ENCODE peak calls at places on chromosome 20, in nine cellular contexts. One of them, this sample, is unnamed.

GRCh38 chr20:25062841-25063240 is 4.9 kb upstream of the ACSS1 start:
- DNase-seq in HEK293T: no peak
- DNase-seq in activated T-cell treated with anti-CD3 and anti-CD28 coated beads, Interleukin-2, amount 50 U/mL, for 24 hours: no peak
- DNase-seq in GM03348: no peak
- DNase-seq in Panc1: no peak
- DNase-seq in stimulated activated CD4-positive, alpha-beta T cell treated with anti-CD3 and anti-CD28 coated beads, Interleukin-15, amount 100 ng/mL, for 24 hours: no peak
- DNase-seq in amniotic stem cell: no peak
- DNase-seq in prostate gland: no peak
- DNase-seq in DMS 273 treated with DMSO at 0.1 percent for 48 hours: no peak
- DNase-seq in this sample: no peak

GRCh38 chr20:5168582-5169396 is 42.0 kb downstream of the CDS2 start:
- DNase-seq in HEK293T: no peak
- DNase-seq in activated T-cell treated with anti-CD3 and anti-CD28 coated beads, Interleukin-2, amount 50 U/mL, for 24 hours: no peak
- DNase-seq in GM03348: peak; percentile 77
- DNase-seq in Panc1: no peak
- DNase-seq in stimulated activated CD4-positive, alpha-beta T cell treated with anti-CD3 and anti-CD28 coated beads, Interleukin-15, amount 100 ng/mL, for 24 hours: no peak
- DNase-seq in amniotic stem cell: no peak
- DNase-seq in prostate gland: no peak
- DNase-seq in DMS 273 treated with DMSO at 0.1 percent for 48 hours: peak; percentile 2
- DNase-seq in this sample: peak; percentile 43

GRCh38 chr20:48632017-48632824 is 195.6 kb downstream of the PREX1 start:
- DNase-seq in HEK293T: no peak
- DNase-seq in activated T-cell treated with anti-CD3 and anti-CD28 coated beads, Interleukin-2, amount 50 U/mL, for 24 hours: no peak
- DNase-seq in GM03348: no peak
- DNase-seq in Panc1: no peak
- DNase-seq in stimulated activated CD4-positive, alpha-beta T cell treated with anti-CD3 and anti-CD28 coated beads, Interleukin-15, amount 100 ng/mL, for 24 hours: no peak
- DNase-seq in amniotic stem cell: no peak
- DNase-seq in prostate gland: no peak
- DNase-seq in DMS 273 treated with DMSO at 0.1 percent for 48 hours: no peak
- DNase-seq in this sample: no peak

GRCh38 chr20:57180954-57181353 is 85.5 kb downstream of the BMP7 start:
- DNase-seq in HEK293T: no peak
- DNase-seq in activated T-cell treated with anti-CD3 and anti-CD28 coated beads, Interleukin-2, amount 50 U/mL, for 24 hours: no peak
- DNase-seq in GM03348: no peak
- DNase-seq in Panc1: no peak
- DNase-seq in stimulated activated CD4-positive, alpha-beta T cell treated with anti-CD3 and anti-CD28 coated beads, Interleukin-15, amount 100 ng/mL, for 24 hours: no peak
- DNase-seq in amniotic stem cell: no peak
- DNase-seq in prostate gland: no peak
- DNase-seq in DMS 273 treated with DMSO at 0.1 percent for 48 hours: no peak
- DNase-seq in this sample: no peak

GRCh38 chr20:3935295-3935955 is 46.2 kb downstream of the PANK2 start:
- DNase-seq in HEK293T: no peak
- DNase-seq in activated T-cell treated with anti-CD3 and anti-CD28 coated beads, Interleukin-2, amount 50 U/mL, for 24 hours: no peak
- DNase-seq in GM03348: peak; percentile 56
- DNase-seq in Panc1: no peak
- DNase-seq in stimulated activated CD4-positive, alpha-beta T cell treated with anti-CD3 and anti-CD28 coated beads, Interleukin-15, amount 100 ng/mL, for 24 hours: no peak
- DNase-seq in amniotic stem cell: no peak
- DNase-seq in prostate gland: peak; percentile 63
- DNase-seq in DMS 273 treated with DMSO at 0.1 percent for 48 hours: peak; percentile 81
- DNase-seq in this sample: no peak

GRCh38 chr20:51802170-51802745 is at the start of gene SALL4:
- DNase-seq in HEK293T: no peak
- DNase-seq in activated T-cell treated with anti-CD3 and anti-CD28 coated beads, Interleukin-2, amount 50 U/mL, for 24 hours: no peak
- DNase-seq in GM03348: no peak
- DNase-seq in Panc1: no peak
- DNase-seq in stimulated activated CD4-positive, alpha-beta T cell treated with anti-CD3 and anti-CD28 coated beads, Interleukin-15, amount 100 ng/mL, for 24 hours: no peak
- DNase-seq in amniotic stem cell: no peak
- DNase-seq in prostate gland: no peak
- DNase-seq in DMS 273 treated with DMSO at 0.1 percent for 48 hours: no peak
- DNase-seq in this sample: peak; percentile 70

GRCh38 chr20:53660947-53661381 is 67.3 kb upstream of the ZNF217 start:
- DNase-seq in HEK293T: no peak
- DNase-seq in activated T-cell treated with anti-CD3 and anti-CD28 coated beads, Interleukin-2, amount 50 U/mL, for 24 hours: peak; percentile 41
- DNase-seq in GM03348: peak; percentile 41
- DNase-seq in Panc1: no peak
- DNase-seq in stimulated activated CD4-positive, alpha-beta T cell treated with anti-CD3 and anti-CD28 coated beads, Interleukin-15, amount 100 ng/mL, for 24 hours: no peak
- DNase-seq in amniotic stem cell: no peak
- DNase-seq in prostate gland: no peak
- DNase-seq in DMS 273 treated with DMSO at 0.1 percent for 48 hours: no peak
- DNase-seq in this sample: no peak

GRCh38 chr20:19699132-19699971 is 58.7 kb upstream of the RIN2 start:
- DNase-seq in HEK293T: no peak
- DNase-seq in activated T-cell treated with anti-CD3 and anti-CD28 coated beads, Interleukin-2, amount 50 U/mL, for 24 hours: no peak
- DNase-seq in GM03348: peak; percentile 69
- DNase-seq in Panc1: no peak
- DNase-seq in stimulated activated CD4-positive, alpha-beta T cell treated with anti-CD3 and anti-CD28 coated beads, Interleukin-15, amount 100 ng/mL, for 24 hours: no peak
- DNase-seq in amniotic stem cell: peak; percentile 53
- DNase-seq in prostate gland: no peak
- DNase-seq in DMS 273 treated with DMSO at 0.1 percent for 48 hours: peak; percentile 85
- DNase-seq in this sample: no peak

GRCh38 chr20:51490635-51491034 is 51.9 kb downstream of the NFATC2 start:
- DNase-seq in HEK293T: no peak
- DNase-seq in activated T-cell treated with anti-CD3 and anti-CD28 coated beads, Interleukin-2, amount 50 U/mL, for 24 hours: no peak
- DNase-seq in GM03348: no peak
- DNase-seq in Panc1: no peak
- DNase-seq in stimulated activated CD4-positive, alpha-beta T cell treated with anti-CD3 and anti-CD28 coated beads, Interleukin-15, amount 100 ng/mL, for 24 hours: no peak
- DNase-seq in amniotic stem cell: no peak
- DNase-seq in prostate gland: no peak
- DNase-seq in DMS 273 treated with DMSO at 0.1 percent for 48 hours: no peak
- DNase-seq in this sample: no peak

GRCh38 chr20:23125625-23126191 is 39.6 kb upstream of the CD93 start:
- DNase-seq in HEK293T: no peak
- DNase-seq in activated T-cell treated with anti-CD3 and anti-CD28 coated beads, Interleukin-2, amount 50 U/mL, for 24 hours: no peak
- DNase-seq in GM03348: peak; percentile 82
- DNase-seq in Panc1: no peak
- DNase-seq in stimulated activated CD4-positive, alpha-beta T cell treated with anti-CD3 and anti-CD28 coated beads, Interleukin-15, amount 100 ng/mL, for 24 hours: no peak
- DNase-seq in amniotic stem cell: no peak
- DNase-seq in prostate gland: no peak
- DNase-seq in DMS 273 treated with DMSO at 0.1 percent for 48 hours: no peak
- DNase-seq in this sample: no peak

This sample was measured in endothelial cell.